ENCODE peak calls at places on chromosomes 7 and 10, in eight cellular contexts. C is CMK; U is neural progenitor cell; G is stimulated activated naive CD8-positive, alpha-beta T cell treated with anti-CD3 and anti-CD28 coated beads, Interleukin-15, Interleukin-2, amounts not matched to agents 100 U/mL and 50 U/mL, for 24 hours; A is fibroblast of lung; B is activated T-helper 1 cell treated with Interleukin-2 at 50 U/mL for 16 hours; D is GM19239; F is NT2/D1. O is an unnamed sample.

GRCh38 chr7:138980575-138981285 is 459 bp downstream of the KIAA1549 start:
- DNase-seq in G (no peak), D (no peak), B (no peak), U (no peak), C (no peak), A (no peak), F (no peak), O (no peak)

GRCh38 chr10:120368927-120369326 is 88.1 kb upstream of the PLPP4 start:
- DNase-seq in D (no peak), B (no peak), G (no peak), A (no peak), U (no peak), C (no peak), F (no peak), O (no peak)

GRCh38 chr10:100662067-100662466 is 83.3 kb upstream of the PAX2 start:
- DNase-seq in A (no peak), G (no peak), C (no peak), U (no peak), F (no peak), D (no peak), B (no peak), O (no peak)

GRCh38 chr10:103069453-103070331 is 123.4 kb downstream of the NT5C2 start:
- DNase-seq in D (no peak), B (peak; percentile 43), U (peak; percentile 79), C (no peak), A (peak; percentile 52), F (peak; percentile 27), G (peak; percentile 72), O (no peak)

GRCh38 chr10:92475357-92475868 is 98.5 kb downstream of the IDE start:
- DNase-seq in A (no peak), D (no peak), B (no peak), U (no peak), G (no peak), F (no peak), C (no peak), O (no peak)

GRCh38 chr7:55554055-55554454 is 18.2 kb downstream of the VOPP1 start:
- DNase-seq in A (no peak), C (no peak), G (no peak), D (no peak), B (no peak), F (no peak), U (no peak), O (no peak)

GRCh38 chr10:97888641-97889262 is 39.1 kb downstream of the GOLGA7B start:
- DNase-seq in F (no peak), G (peak; percentile 41), B (no peak), U (peak; percentile 38), D (no peak), C (no peak), A (peak; percentile 37), O (peak; percentile 52)

GRCh38 chr7:108805808-108806397 is 236.2 kb downstream of the DNAJB9 start:
- DNase-seq in C (no peak), D (no peak), B (no peak), G (no peak), A (peak; percentile 45), U (peak; percentile 55), F (peak; percentile 38), O (no peak)

GRCh38 chr7:64874114-64874513 is 29.0 kb upstream of the ZNF273 start:
- DNase-seq in G (no peak), B (no peak), F (no peak), A (no peak), C (no peak), D (no peak), U (no peak), O (no peak)

GRCh38 chr7:4882742-4883351 is 669 bp downstream of the RADIL start:
- DNase-seq in F (no peak), A (no peak), D (no peak), G (no peak), C (no peak), U (peak; percentile 62), B (no peak), O (no peak)

GRCh38 chr10:27482984-27483956 is 20.8 kb upstream of the RAB18 start:
- DNase-seq in A (peak; percentile 4), G (no peak), U (no peak), F (no peak), C (no peak), D (no peak), B (no peak), O (no peak)

GRCh38 chr7:46145412-46145811 is 224.3 kb upstream of the IGFBP3 start:
- DNase-seq in C (no peak), U (peak; percentile 44), A (peak; percentile 83), F (peak; percentile 94), D (no peak), G (no peak), B (no peak), O (peak; percentile 73)

GRCh38 chr10:121222842-121223241 is 371.7 kb downstream of the WDR11 start:
- DNase-seq in U (no peak), B (no peak), G (no peak), F (no peak), C (no peak), A (no peak), D (no peak), O (no peak)

GRCh38 chr7:138934861-138935260 is 46.3 kb downstream of the KIAA1549 start:
- DNase-seq in G (no peak), C (no peak), U (no peak), F (no peak), A (peak; percentile 17), B (no peak), D (no peak), O (no peak)

GRCh38 chr10:103278862-103279298 is 1.9 kb downstream of the INA start:
- DNase-seq in F (peak; percentile 30), B (peak; percentile 5), C (no peak), A (peak; percentile 61), G (peak; percentile 65), D (no peak), U (peak; percentile 90), O (peak; percentile 17)

GRCh38 chr7:143216151-143216550 is 5.7 kb upstream of the TAS2R40 start:
- DNase-seq in D (no peak), G (no peak), A (no peak), C (no peak), U (no peak), B (no peak), F (no peak), O (no peak)

GRCh38 chr7:105578496-105578895 is 2.8 kb downstream of the EFCAB10 start:
- DNase-seq in U (no peak), F (no peak), D (no peak), C (no peak), G (no peak), B (no peak), A (no peak), O (no peak)

GRCh38 chr10:48885376-48885775 is 54.3 kb downstream of the LRRC18 start:
- DNase-seq in F (peak; percentile 9), A (no peak), C (peak; percentile 4), U (peak; percentile 43), G (no peak), D (no peak), B (no peak), O (no peak)

GRCh38 chr10:87930929-87931835 is 67.8 kb downstream of the PTEN start:
- DNase-seq in C (no peak), D (no peak), U (no peak), B (no peak), F (no peak), G (no peak), A (no peak), O (no peak)

GRCh38 chr7:158124671-158125079 is 462.9 kb downstream of the PTPRN2 start:
- DNase-seq in A (no peak), C (no peak), U (no peak), D (no peak), G (no peak), F (no peak), B (no peak), O (no peak)

GRCh38 chr7:69982197-69982596 is 383.9 kb downstream of the AUTS2 start:
- DNase-seq in C (no peak), A (no peak), D (no peak), U (peak; percentile 82), B (no peak), F (peak; percentile 42), G (no peak), O (peak; percentile 18)

GRCh38 chr7:145845345-145845744 is 271.3 kb upstream of the CNTNAP2 start:
- DNase-seq in A (no peak), F (no peak), C (no peak), D (no peak), U (no peak), B (no peak), G (no peak), O (no peak)

GRCh38 chr10:3424102-3424803 is 251.7 kb upstream of the PITRM1 start:
- DNase-seq in D (no peak), B (no peak), U (no peak), G (no peak), C (no peak), F (no peak), A (no peak), O (no peak)